ENCODE peak calls at places on chromosomes 7 and 10, in eight cellular contexts. H is HS-5, Q is DMS79 treated with DMSO at 0.1 percent for 48 hours, G is skeletal muscle cell, C is NCI-H2171, J is NCI-H1694 treated with DMSO at 0.1 percent for 48 hours, D is left lobe of liver, R is SK-N-SH. E is an unnamed sample.

GRCh38 chr10:96229568-96230030 is 41.8 kb downstream of the BLNK start:
- DNase-seq in H (peak), Q (peak), G (peak), C (peak), J (peak), D (peak), R (peak), E (peak)

GRCh38 chr7:24652551-24652950 is 79.3 kb downstream of the PALS2 start:
- DNase-seq in H (no peak), Q (no peak), G (no peak), C (no peak), J (no peak), D (no peak), R (no peak), E (no peak)

GRCh38 chr7:26208040-26208439 is 6.5 kb downstream of the CBX3 start:
- DNase-seq in H (no peak), Q (no peak), G (no peak), C (no peak), J (no peak), D (no peak), R (peak), E (no peak)

GRCh38 chr7:74084722-74085578 is 1.3 kb downstream of the LIMK1 start:
- DNase-seq in H (no peak), Q (no peak), G (no peak), C (no peak), J (no peak), D (no peak), R (peak), E (no peak)

GRCh38 chr10:79384773-79385391 is 37.6 kb downstream of the PPIF start:
- DNase-seq in H (no peak), Q (no peak), G (no peak), C (no peak), J (no peak), D (no peak), R (peak), E (no peak)

GRCh38 chr7:49486974-49487919 is 286.2 kb upstream of the VWC2 start:
- DNase-seq in H (no peak), Q (no peak), G (no peak), C (no peak), J (no peak), D (no peak), R (no peak), E (no peak)

GRCh38 chr7:121442845-121443244 is 46.7 kb upstream of the FAM3C start:
- DNase-seq in H (no peak), Q (no peak), G (no peak), C (no peak), J (no peak), D (no peak), R (no peak), E (no peak)

GRCh38 chr10:1163204-1163660 is 107.0 kb downstream of the WDR37 start:
- DNase-seq in H (no peak), Q (no peak), G (no peak), C (no peak), J (no peak), D (peak), R (no peak), E (no peak)

GRCh38 chr10:127980898-127981297 is 74.0 kb downstream of the PTPRE start:
- DNase-seq in H (no peak), Q (no peak), G (no peak), C (no peak), J (no peak), D (no peak), R (no peak), E (no peak)

GRCh38 chr10:97724341-97724941 is 10.9 kb downstream of the MARVELD1 start:
- DNase-seq in H (no peak), Q (no peak), G (peak), C (no peak), J (no peak), D (peak), R (no peak), E (peak)

GRCh38 chr10:75122505-75122904 is 11.0 kb downstream of the SAMD8 start:
- DNase-seq in H (no peak), Q (no peak), G (no peak), C (no peak), J (no peak), D (no peak), R (no peak), E (no peak)

GRCh38 chr10:8074881-8075280 is 20.4 kb downstream of the GATA3 start:
- DNase-seq in H (no peak), Q (no peak), G (no peak), C (no peak), J (no peak), D (no peak), R (no peak), E (no peak)

GRCh38 chr7:65731562-65732035 is 141.3 kb upstream of the VKORC1L1 start:
- DNase-seq in H (no peak), Q (peak), G (no peak), C (no peak), J (no peak), D (no peak), R (no peak), E (no peak)

GRCh38 chr7:143882020-143882610 is 19.9 kb downstream of the TCAF1 start:
- DNase-seq in H (no peak), Q (peak), G (peak), C (peak), J (no peak), D (peak), R (peak), E (no peak)

GRCh38 chr10:70905071-70906021 is 17.0 kb upstream of the PCBD1 start:
- DNase-seq in H (no peak), Q (no peak), G (no peak), C (no peak), J (no peak), D (no peak), R (peak), E (no peak)

GRCh38 chr10:110679633-110680472 is 35.7 kb downstream of the RBM20 start:
- DNase-seq in H (no peak), Q (no peak), G (no peak), C (no peak), J (peak), D (no peak), R (peak), E (no peak)

GRCh38 chr7:101162551-101163280 is 2.7 kb downstream of the VGF start:
- DNase-seq in H (no peak), Q (peak), G (no peak), C (peak), J (peak), D (no peak), R (peak), E (no peak)

GRCh38 chr10:132198381-132199181 is 11.8 kb downstream of the DPYSL4 start:
- DNase-seq in H (no peak), Q (no peak), G (no peak), C (no peak), J (no peak), D (no peak), R (no peak), E (no peak)

GRCh38 chr10:107952649-107953589 is 788.4 kb upstream of the SORCS1 start:
- DNase-seq in H (no peak), Q (no peak), G (no peak), C (no peak), J (no peak), D (no peak), R (no peak), E (no peak)

GRCh38 chr7:133411402-133411801 is 158.5 kb downstream of the EXOC4 start:
- DNase-seq in H (no peak), Q (no peak), G (no peak), C (no peak), J (no peak), D (no peak), R (no peak), E (no peak)

GRCh38 chr7:150721970-150722373 is 5.6 kb downstream of the GIMAP1 start:
- DNase-seq in H (no peak), Q (no peak), G (no peak), C (no peak), J (no peak), D (no peak), R (no peak), E (no peak)

GRCh38 chr7:43933902-43934560 is 7.8 kb downstream of the UBE2D4 start:
- DNase-seq in H (no peak), Q (no peak), G (no peak), C (no peak), J (no peak), D (no peak), R (no peak), E (no peak)

GRCh38 chr7:85010306-85010705 is 176.6 kb downstream of the SEMA3D start:
- DNase-seq in H (no peak), Q (peak), G (no peak), C (no peak), J (no peak), D (no peak), R (no peak), E (no peak)

GRCh38 chr10:48390933-48391845 is 84.7 kb downstream of the MAPK8 start:
- DNase-seq in H (peak), Q (no peak), G (peak), C (no peak), J (no peak), D (no peak), R (no peak), E (no peak)